ENCODE peak calls at places on chromosomes 2 and 18, in ten cellular contexts. Y is BE2C, D is ovary, E is heart right ventricle, K is HCT116, A is heart left ventricle, U is mammary epithelial cell, X is upper lobe of right lung, O is adipocyte, S is lung. R is an unnamed sample. For H3K4me1, the result is how much of the 10 kb centered on the place peaks cover.

GRCh38 chr2:151669585-151670081 is 64.6 kb downstream of the NEB start:
- DNase-seq in Y (no peak), D (no peak), E (no peak), K (no peak), A (no peak), U (peak), X (no peak), O (no peak), S (no peak), R (no peak)

GRCh38 chr2:96642564-96643350 is at the start of gene FER1L5:
- DNase-seq in Y (no peak), D (peak), E (no peak), K (peak), A (peak), U (no peak), X (no peak), O (no peak), S (no peak), R (no peak)

GRCh38 chr2:13018490-13018889 is 301.8 kb downstream of the TRIB2 start:
- DNase-seq in Y (no peak), D (no peak), E (no peak), K (no peak), A (no peak), U (no peak), X (no peak), O (no peak), S (no peak), R (no peak)

GRCh38 chr2:187658952-187659525 is 104.8 kb upstream of the TFPI start:
- DNase-seq in Y (no peak), D (no peak), E (no peak), K (peak), A (no peak), U (peak), X (no peak), O (peak), S (no peak), R (no peak)

GRCh38 chr2:228180126-228181097 is 1.1 kb downstream of the SPHKAP start:
- DNase-seq in Y (no peak), D (peak), E (peak), K (no peak), A (peak), U (no peak), X (no peak), O (peak), S (no peak), R (no peak)

GRCh38 chr2:241858206-241859016 is at the start of gene PDCD1:
- DNase-seq in Y (peak), D (peak), E (peak), K (no peak), A (no peak), U (no peak), X (peak), O (no peak), S (no peak), R (no peak)

GRCh38 chr18:12639990-12640880 is 17.7 kb downstream of the SPIRE1 start:
- DNase-seq in Y (no peak), D (no peak), E (no peak), K (no peak), A (peak), U (peak), X (no peak), O (peak), S (no peak), R (no peak)

GRCh38 chr2:172456002-172456401 is 28.6 kb downstream of the ITGA6 start:
- DNase-seq in Y (no peak), D (no peak), E (no peak), K (no peak), A (no peak), U (no peak), X (no peak), O (no peak), S (no peak), R (peak)

GRCh38 chr2:187422277-187422676 is 25.8 kb downstream of the CALCRL start:
- DNase-seq in Y (no peak), D (no peak), E (no peak), K (no peak), A (no peak), U (no peak), X (no peak), O (peak), S (no peak), R (no peak)

GRCh38 chr2:130963849-130964793 is 127.4 kb downstream of the ARHGEF4 start:
- DNase-seq in Y (peak), D (no peak), E (no peak), K (no peak), A (no peak), U (no peak), X (no peak), O (peak), S (no peak), R (no peak)

GRCh38 chr2:216923706-216924105 is 63.8 kb upstream of the TNP1 start:
- DNase-seq in Y (no peak), D (no peak), E (no peak), K (no peak), A (no peak), U (no peak), X (no peak), O (no peak), S (no peak), R (no peak)

GRCh38 chr2:115443550-115444185 is 1001.2 kb downstream of the DPP10 start:
- DNase-seq in Y (no peak), D (no peak), E (no peak), K (no peak), A (no peak), U (no peak), X (no peak), O (no peak), S (no peak), R (no peak)

GRCh38 chr2:155368934-155369333 is 670.4 kb downstream of the KCNJ3 start:
- DNase-seq in Y (no peak), D (no peak), E (no peak), K (peak), A (no peak), U (peak), X (no peak), O (peak), S (no peak), R (no peak)

GRCh38 chr2:40127890-40128548 is 323.9 kb downstream of the SLC8A1 start:
- DNase-seq in Y (no peak), D (no peak), E (no peak), K (no peak), A (no peak), U (no peak), X (no peak), O (peak), S (no peak), R (no peak)

GRCh38 chr2:72915907-72916742 is 1.2 kb upstream of the EMX1 start:
- DNase-seq in Y (peak), D (peak), E (no peak), K (no peak), A (no peak), U (peak), X (peak), O (peak), S (no peak), R (peak)

GRCh38 chr18:13279181-13280065 is 60.9 kb downstream of the LDLRAD4 start:
- DNase-seq in Y (no peak), D (no peak), E (no peak), K (no peak), A (no peak), U (no peak), X (peak), O (no peak), S (no peak), R (no peak)

GRCh38 chr18:71011389-71011788 is 722.5 kb downstream of the SOCS6 start:
- DNase-seq in Y (no peak), D (no peak), E (no peak), K (no peak), A (no peak), U (no peak), X (no peak), O (no peak), S (no peak), R (no peak)

GRCh38 chr2:166406374-166406773 is 30.6 kb upstream of the SCN9A start:
- DNase-seq in Y (no peak), D (no peak), E (no peak), K (no peak), A (no peak), U (no peak), X (no peak), O (no peak), S (no peak), R (no peak)

GRCh38 chr2:157628282-157628531 is 457 bp downstream of the ACVR1C start:
- DNase-seq in Y (no peak), D (no peak), E (no peak), K (no peak), A (no peak), U (peak), X (no peak), O (no peak), S (no peak), R (no peak)

GRCh38 chr2:176500921-176501320 is 231.7 kb downstream of the MTX2 start:
- DNase-seq in Y (no peak), D (no peak), E (no peak), K (no peak), A (no peak), U (no peak), X (no peak), O (no peak), S (no peak), R (no peak)

GRCh38 chr18:42176599-42176998 is 221.6 kb downstream of the PIK3C3 start:
- DNase-seq in Y (no peak), D (no peak), E (no peak), K (no peak), A (no peak), U (no peak), X (no peak), O (no peak), S (no peak), R (no peak)

GRCh38 chr18:51082571-51083264 is 52.7 kb downstream of the SMAD4 start:
- DNase-seq in Y (no peak), D (no peak), E (no peak), K (peak), A (no peak), U (peak), X (no peak), O (no peak), S (no peak), R (peak)

GRCh38 chr18:76450912-76451421 is 44.1 kb downstream of the ZNF516 start:
- DNase-seq in Y (peak), D (no peak), E (peak), K (no peak), A (peak), U (peak), X (peak), O (peak), S (peak), R (no peak)

GRCh38 chr2:133344864-133345263 is 223.4 kb downstream of the NCKAP5 start:
- DNase-seq in Y (no peak), D (no peak), E (no peak), K (no peak), A (no peak), U (no peak), X (no peak), O (no peak), S (no peak), R (no peak)

GRCh38 chr2:153622285-153622684 is 143.7 kb upstream of the RPRM start:
- DNase-seq in Y (no peak), D (no peak), E (no peak), K (no peak), A (no peak), U (no peak), X (no peak), O (peak), S (no peak), R (no peak)

GRCh38 chr18:40929389-40929788 is 1025.6 kb upstream of the PIK3C3 start:
- DNase-seq in Y (no peak), D (no peak), E (no peak), K (no peak), A (no peak), U (no peak), X (no peak), O (no peak), S (no peak), R (no peak)

GRCh38 chr2:88671786-88672427 is 19.6 kb upstream of the RPIA start:
- DNase-seq in Y (peak), D (no peak), E (no peak), K (peak), A (no peak), U (peak), X (no peak), O (peak), S (no peak), R (peak)

GRCh38 chr18:59051470-59052165 is 88.1 kb upstream of the SEC11C start:
- DNase-seq in Y (no peak), D (no peak), E (no peak), K (no peak), A (no peak), U (no peak), X (no peak), O (peak), S (no peak), R (no peak)

GRCh38 chr18:37578886-37579513 is 13.4 kb upstream of the CELF4 start:
- DNase-seq in Y (peak), D (no peak), E (no peak), K (peak), A (no peak), U (peak), X (no peak), O (peak), S (no peak), R (no peak)

GRCh38 chr2:105866439-105867170 is 121.9 kb downstream of the NCK2 start:
- DNase-seq in Y (no peak), D (no peak), E (no peak), K (no peak), A (no peak), U (peak), X (no peak), O (peak), S (no peak), R (no peak)

GRCh38 chr2:152456262-152456661 is 121.3 kb downstream of the FMNL2 start:
- DNase-seq in Y (no peak), D (no peak), E (no peak), K (peak), A (no peak), U (peak), X (no peak), O (no peak), S (no peak), R (peak)

GRCh38 chr18:10142496-10143160 is 228.8 kb downstream of the VAPA start:
- DNase-seq in Y (no peak), D (no peak), E (peak), K (no peak), A (no peak), U (no peak), X (no peak), O (peak), S (no peak), R (no peak)

GRCh38 chr2:71646028-71646427 is 192.7 kb downstream of the DYSF start:
- DNase-seq in Y (no peak), D (no peak), E (peak), K (no peak), A (peak), U (peak), X (no peak), O (peak), S (peak), R (peak)

GRCh38 chr2:223537669-223538601 is 64.2 kb downstream of the SCG2 start:
- DNase-seq in Y (peak), D (no peak), E (no peak), K (no peak), A (no peak), U (no peak), X (no peak), O (peak), S (no peak), R (peak)

GRCh38 chr2:108571262-108571661 is 37.0 kb downstream of the LIMS1 start:
- DNase-seq in Y (no peak), D (no peak), E (no peak), K (no peak), A (no peak), U (no peak), X (no peak), O (no peak), S (no peak), R (no peak)

GRCh38 chr2:199303814-199304213 is 153.9 kb downstream of the SATB2 start:
- DNase-seq in Y (no peak), D (peak), E (no peak), K (no peak), A (no peak), U (peak), X (no peak), O (peak), S (no peak), R (no peak)

GRCh38 chr2:182066439-182067061 is 80.9 kb downstream of the PPP1R1C start:
- DNase-seq in Y (no peak), D (no peak), E (no peak), K (no peak), A (no peak), U (peak), X (no peak), O (peak), S (no peak), R (no peak)

DNA sequence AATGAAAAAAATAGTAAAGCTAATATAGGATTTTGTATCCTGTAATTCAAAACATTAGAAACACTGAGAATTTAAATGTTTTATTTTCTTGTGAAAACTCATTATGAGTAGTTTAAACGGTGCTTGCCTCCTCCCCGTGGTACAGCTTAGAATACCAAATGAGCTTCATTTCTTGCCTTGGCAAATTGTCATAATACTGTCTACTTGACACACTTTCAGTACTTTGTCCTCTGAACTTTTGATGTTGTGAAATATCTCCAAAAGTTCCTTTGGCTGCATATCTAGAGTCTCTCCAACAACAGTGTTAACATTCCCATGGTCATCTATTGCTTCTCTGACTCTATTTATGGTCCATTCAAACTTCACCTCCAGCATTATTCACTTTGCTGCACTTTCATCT is 61.9 kb upstream of the EPB41L5 start:
- DNase-seq in Y (no peak), D (no peak), E (no peak), K (no peak), A (no peak), U (no peak), X (no peak), O (no peak), S (no peak), R (no peak)
- H3K4me1 ChIP-seq in Y (under half), D (under half), E (under half), K (under half), A (under half), U (under half), X (under half), O (under half), S (under half), R (under half)

GRCh38 chr2:69621440-69621839 is 22.1 kb downstream of the AAK1 start:
- DNase-seq in Y (no peak), D (no peak), E (no peak), K (no peak), A (no peak), U (no peak), X (no peak), O (no peak), S (no peak), R (no peak)

GRCh38 chr2:69625078-69625788 is 18.3 kb downstream of the AAK1 start:
- DNase-seq in Y (no peak), D (no peak), E (no peak), K (no peak), A (no peak), U (no peak), X (no peak), O (no peak), S (no peak), R (no peak)

GRCh38 chr2:69624611-69625010 is 18.9 kb downstream of the AAK1 start:
- DNase-seq in Y (no peak), D (no peak), E (no peak), K (no peak), A (no peak), U (no peak), X (no peak), O (no peak), S (no peak), R (no peak)

GRCh38 chr2:69623236-69623635 is 20.3 kb downstream of the AAK1 start:
- DNase-seq in Y (no peak), D (no peak), E (no peak), K (no peak), A (no peak), U (no peak), X (no peak), O (no peak), S (no peak), R (no peak)

GRCh38 chr2:69624153-69624552 is 19.4 kb downstream of the AAK1 start:
- DNase-seq in Y (no peak), D (no peak), E (no peak), K (no peak), A (no peak), U (no peak), X (no peak), O (peak), S (no peak), R (no peak)
- H3K4me1 ChIP-seq in Y (under half), D (under half), E (half or more), K (under half), A (under half), U (under half), X (under half), O (under half), S (under half), R (under half)

GRCh38 chr2:8553643-8554042 is 128.2 kb upstream of the ID2 start:
- DNase-seq in Y (no peak), D (no peak), E (no peak), K (no peak), A (no peak), U (no peak), X (no peak), O (no peak), S (no peak), R (no peak)
- H3K4me1 ChIP-seq in Y (under half), D (under half), E (under half), K (under half), A (under half), U (under half), X (under half), O (under half), S (under half), R (under half)

GRCh38 chr2:162257416-162257815 is 14.2 kb upstream of the FAP start:
- DNase-seq in Y (no peak), D (no peak), E (no peak), K (no peak), A (no peak), U (no peak), X (no peak), O (peak), S (no peak), R (no peak)
- H3K4me1 ChIP-seq in Y (under half), D (under half), E (half or more), K (under half), A (under half), U (under half), X (under half), O (half or more), S (under half), R (under half)

GRCh38 chr2:220228310-220229006 is 601.0 kb downstream of the SLC4A3 start:
- DNase-seq in Y (no peak), D (no peak), E (no peak), K (peak), A (no peak), U (peak), X (no peak), O (peak), S (no peak), R (peak)
- H3K4me1 ChIP-seq in Y (under half), D (under half), E (under half), K (half or more), A (under half), U (half or more), X (under half), O (half or more), S (under half), R (half or more)

GRCh38 chr2:239357954-239358754 is 42.7 kb downstream of the HDAC4 start:
- DNase-seq in Y (no peak), D (no peak), E (no peak), K (no peak), A (no peak), U (no peak), X (no peak), O (no peak), S (no peak), R (no peak)
- H3K4me1 ChIP-seq in Y (under half), D (under half), E (under half), K (under half), A (under half), U (under half), X (under half), O (under half), S (under half), R (under half)

DNA sequence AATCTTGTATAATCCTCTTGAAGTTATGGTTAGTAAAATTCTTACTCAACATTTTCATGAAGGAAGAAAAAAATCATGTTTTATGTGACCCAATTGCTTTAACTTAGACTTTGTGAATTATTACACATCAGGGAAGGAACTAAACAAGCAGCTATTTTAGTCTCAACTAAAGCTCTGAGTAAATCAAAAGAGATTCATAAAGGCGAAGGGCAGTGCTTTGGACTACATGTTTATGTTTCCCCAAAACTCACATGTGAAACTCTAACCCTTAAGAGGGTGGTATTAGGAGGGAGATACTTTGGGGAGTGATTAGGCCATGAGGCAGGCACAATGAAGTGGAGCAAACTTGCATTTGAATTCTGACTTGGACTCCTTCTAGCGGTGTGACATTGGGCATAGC is 283.7 kb upstream of the POU3F3 start:
- DNase-seq in Y (no peak), D (no peak), E (no peak), K (no peak), A (no peak), U (no peak), X (no peak), O (no peak), S (no peak), R (no peak)
- H3K4me1 ChIP-seq in Y (under half), D (under half), E (under half), K (under half), A (under half), U (under half), X (under half), O (under half), S (under half), R (under half)

R was measured in PC-9.